ENCODE peak calls at places on chromosome 13, in four cellular contexts. O, R, H and N are unnamed samples.
A peak's percentile ranks its signal among the peaks of the same experiment; 100 is the strongest.

GRCh38 chr13:104289400-104289799 is 1223.2 kb upstream of the SLC10A2 start:
- DNase-seq in H (no peak), R (no peak), O (no peak), N (no peak)

GRCh38 chr13:41613984-41614581 is 156.7 kb downstream of the RGCC start:
- DNase-seq in R (no peak), O (no peak), H (peak; percentile 94), N (no peak)

GRCh38 chr13:113121183-113121927 is 1.2 kb upstream of the F10 start:
- DNase-seq in R (no peak), H (no peak), O (no peak), N (no peak)

GRCh38 chr13:70732611-70733010 is 624.4 kb upstream of the KLHL1 start:
- DNase-seq in O (no peak), R (no peak), H (no peak), N (no peak)

GRCh38 chr13:28380319-28380718 is 114.6 kb downstream of the FLT1 start:
- DNase-seq in R (no peak), O (no peak), H (no peak), N (no peak)

GRCh38 chr13:75724742-75725504 is 88.8 kb downstream of the LMO7 start:
- DNase-seq in O (no peak), H (no peak), R (no peak), N (no peak)

GRCh38 chr13:100333141-100333540 is 244.2 kb downstream of the PCCA start:
- DNase-seq in R (no peak), H (no peak), O (no peak), N (no peak)

GRCh38 chr13:21310220-21310619 is 133.8 kb downstream of the MRPL57 start:
- DNase-seq in H (no peak), O (no peak), R (no peak), N (no peak)

DNA sequence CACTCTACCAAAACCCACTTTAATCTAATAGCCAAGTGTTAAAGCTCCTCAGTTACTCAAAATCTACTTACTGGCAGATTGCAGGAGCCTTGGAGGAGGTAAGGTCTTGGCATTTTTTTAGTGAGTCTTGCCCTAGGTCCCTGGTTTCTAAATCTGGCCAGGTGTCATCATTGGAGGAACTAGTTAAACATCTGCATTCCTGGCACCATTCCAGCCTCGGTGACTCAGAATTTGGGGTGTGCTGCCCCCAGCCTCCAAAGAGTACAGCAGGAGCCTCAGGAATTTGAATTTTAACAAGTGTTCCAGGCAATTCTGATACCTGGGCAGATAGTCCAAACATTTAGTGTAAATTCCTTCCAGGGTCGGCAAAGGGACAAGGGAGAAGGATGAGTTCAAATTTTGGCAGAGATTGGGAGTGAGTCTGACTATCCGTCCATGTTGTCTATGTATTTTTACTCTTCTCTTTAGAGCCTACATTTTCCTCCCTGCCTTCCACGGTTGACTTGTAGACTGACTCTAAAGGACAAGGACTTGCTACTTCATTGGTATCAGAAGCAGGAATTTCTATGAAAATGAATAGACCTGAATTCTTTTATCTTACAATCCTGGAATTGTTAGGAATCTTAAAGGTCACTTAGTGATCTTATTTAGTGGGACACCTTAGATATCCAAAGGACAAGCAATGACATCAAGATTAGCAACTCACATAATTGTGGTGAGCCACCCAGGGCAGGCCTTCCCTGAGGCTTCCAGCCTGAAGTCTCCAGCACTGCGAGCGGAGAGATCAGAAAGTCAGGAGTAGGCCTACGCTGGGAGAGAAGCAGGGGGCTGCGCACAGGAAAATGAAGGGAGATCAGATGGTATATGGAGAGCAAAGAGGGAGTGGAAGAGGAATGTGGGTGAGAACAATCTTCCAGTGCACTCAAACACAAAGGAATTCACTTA is 37.6 kb downstream of the KLF5 start:
- DNase-seq in H (peak; percentile 21), R (no peak), O (peak; percentile 8), N (no peak)
- TF ChIP-seq TAF1 in H (no peak), R (no peak), O (no peak), N (no peak)

GRCh38 chr13:94546071-94546839 is 49.7 kb downstream of the TGDS start:
- DNase-seq in H (no peak), O (no peak), R (no peak), N (no peak)

GRCh38 chr13:94550030-94550738 is 45.8 kb downstream of the TGDS start:
- DNase-seq in R (no peak), H (peak; percentile 21), O (no peak), N (no peak)

GRCh38 chr13:94552095-94552494 is 43.9 kb downstream of the TGDS start:
- DNase-seq in O (no peak), R (no peak), H (no peak), N (no peak)

GRCh38 chr13:94548382-94549240 is 47.3 kb downstream of the TGDS start:
- DNase-seq in R (peak; percentile 49), O (no peak), H (peak; percentile 49), N (peak; percentile 6)

GRCh38 chr13:94549241-94550029 is 46.5 kb downstream of the TGDS start:
- DNase-seq in R (peak; percentile 93), H (peak; percentile 81), O (peak; percentile 84), N (peak; percentile 85)
- TF ChIP-seq POLR2AphosphoS5 in R (peak; percentile 58), H (peak; percentile 41), O (no peak), N (peak; percentile 51)

DNA sequence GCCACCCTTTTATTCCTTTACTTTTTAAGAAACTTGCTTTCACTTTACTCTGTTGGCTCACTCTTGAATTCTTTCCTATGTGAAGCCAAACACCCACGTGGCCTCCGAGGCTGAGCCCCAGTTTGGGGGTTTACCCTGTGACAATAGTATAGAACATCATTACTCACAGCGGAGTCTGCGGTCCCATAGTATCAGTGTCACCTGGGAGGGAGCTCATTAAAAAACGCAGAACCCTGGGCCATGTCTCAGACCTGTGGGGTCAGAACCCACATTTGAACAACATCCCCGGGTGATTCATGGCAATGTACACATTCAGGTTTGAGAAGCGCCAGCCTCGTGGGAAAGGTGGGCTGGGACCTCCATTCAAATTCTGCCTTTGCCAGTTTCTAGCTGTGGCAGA is 36.0 kb upstream of the UBL3 start:
- DNase-seq in H (no peak), R (no peak), O (no peak), N (no peak)
- TF ChIP-seq TAF1 in H (no peak), R (no peak), O (no peak), N (no peak)

GRCh38 chr13:92716749-92717148 is 509.9 kb upstream of the GPC6 start:
- DNase-seq in H (peak; percentile 5), O (no peak), R (no peak), N (no peak)

GRCh38 chr13:92717857-92718256 is 508.8 kb upstream of the GPC6 start:
- DNase-seq in H (no peak), O (no peak), R (no peak), N (no peak)

GRCh38 chr13:92721610-92722009 is 505.0 kb upstream of the GPC6 start:
- DNase-seq in H (no peak), O (no peak), R (no peak), N (no peak)

DNA sequence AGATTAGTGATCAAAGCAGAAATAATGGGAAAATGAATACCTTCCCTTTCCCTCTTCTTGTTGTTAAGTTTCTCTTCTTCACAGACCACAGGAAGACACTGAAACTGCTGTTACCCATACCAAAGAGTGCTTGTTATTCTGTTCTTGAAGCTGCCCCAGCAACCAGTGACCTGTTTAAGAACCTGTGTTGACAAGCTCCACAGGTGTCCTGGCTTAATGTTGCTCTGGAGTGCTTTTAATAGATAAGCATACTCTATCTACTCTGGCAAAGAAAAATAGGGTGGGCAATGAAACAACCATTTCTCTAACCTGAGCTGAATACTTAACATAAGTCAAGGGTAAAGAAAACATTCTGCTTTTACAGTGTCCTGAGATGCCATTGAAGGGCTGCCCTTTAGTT is 506.7 kb upstream of the GPC6 start:
- DNase-seq in R (no peak), O (no peak), H (no peak), N (no peak)
- TF ChIP-seq POLR2AphosphoS5 in R (no peak), O (no peak), H (no peak), N (no peak)